ENCODE peak calls at places on chromosomes 1 and 21, in four cellular contexts. One of them, this sample, is unnamed. For H3K27me3, the result is how much of the 10 kb centered on the place peaks cover.

GRCh38 chr1:26991310-26992116 is 2.0 kb upstream of the TRNP1 start:
- DNase-seq in fibroblast of lung: peak
- DNase-seq in heart right ventricle: no peak
- DNase-seq in H7: peak
- DNase-seq in this sample: no peak

GRCh38 chr1:74468982-74469603 is 43.3 kb downstream of the LRRC53 start:
- DNase-seq in fibroblast of lung: peak
- DNase-seq in heart right ventricle: no peak
- DNase-seq in H7: peak
- DNase-seq in this sample: no peak

GRCh38 chr1:19156676-19157075 is 53.4 kb downstream of the UBR4 start:
- DNase-seq in H7: no peak
- DNase-seq in heart right ventricle: no peak
- DNase-seq in fibroblast of lung: peak
- DNase-seq in this sample: no peak

GRCh38 chr1:214660900-214661299 is 57.9 kb downstream of the CENPF start:
- DNase-seq in heart right ventricle: no peak
- DNase-seq in fibroblast of lung: peak
- DNase-seq in H7: no peak
- DNase-seq in this sample: peak

GRCh38 chr1:89286549-89287181 is 14.0 kb upstream of the GBP5 start:
- DNase-seq in heart right ventricle: no peak
- DNase-seq in H7: no peak
- DNase-seq in fibroblast of lung: no peak
- DNase-seq in this sample: no peak

GRCh38 chr1:112457965-112458364 is 50.8 kb upstream of the WNT2B start:
- DNase-seq in H7: no peak
- DNase-seq in fibroblast of lung: peak
- DNase-seq in heart right ventricle: no peak
- DNase-seq in this sample: no peak

GRCh38 chr1:24463756-24464377 is 38.8 kb upstream of the RCAN3 start:
- DNase-seq in H7: peak
- DNase-seq in fibroblast of lung: no peak
- DNase-seq in heart right ventricle: no peak
- DNase-seq in this sample: no peak

GRCh38 chr1:223129229-223129851 is 13.7 kb downstream of the TLR5 start:
- DNase-seq in fibroblast of lung: peak
- DNase-seq in H7: peak
- DNase-seq in heart right ventricle: peak
- DNase-seq in this sample: no peak

GRCh38 chr1:169105434-169106094 is 926 bp upstream of the ATP1B1 start:
- DNase-seq in H7: no peak
- DNase-seq in heart right ventricle: peak
- DNase-seq in fibroblast of lung: no peak
- DNase-seq in this sample: no peak

GRCh38 chr1:234899041-234899787 is 229.4 kb downstream of the TOMM20 start:
- DNase-seq in heart right ventricle: no peak
- DNase-seq in H7: no peak
- DNase-seq in fibroblast of lung: no peak
- DNase-seq in this sample: no peak

GRCh38 chr1:30923597-30923996 is 15.0 kb upstream of the SDC3 start:
- DNase-seq in fibroblast of lung: no peak
- DNase-seq in H7: no peak
- DNase-seq in heart right ventricle: no peak
- DNase-seq in this sample: no peak

GRCh38 chr21:43645414-43645891 is 13.8 kb downstream of the HSF2BP start:
- DNase-seq in H7: peak
- DNase-seq in fibroblast of lung: peak
- DNase-seq in heart right ventricle: no peak
- DNase-seq in this sample: no peak

DNA sequence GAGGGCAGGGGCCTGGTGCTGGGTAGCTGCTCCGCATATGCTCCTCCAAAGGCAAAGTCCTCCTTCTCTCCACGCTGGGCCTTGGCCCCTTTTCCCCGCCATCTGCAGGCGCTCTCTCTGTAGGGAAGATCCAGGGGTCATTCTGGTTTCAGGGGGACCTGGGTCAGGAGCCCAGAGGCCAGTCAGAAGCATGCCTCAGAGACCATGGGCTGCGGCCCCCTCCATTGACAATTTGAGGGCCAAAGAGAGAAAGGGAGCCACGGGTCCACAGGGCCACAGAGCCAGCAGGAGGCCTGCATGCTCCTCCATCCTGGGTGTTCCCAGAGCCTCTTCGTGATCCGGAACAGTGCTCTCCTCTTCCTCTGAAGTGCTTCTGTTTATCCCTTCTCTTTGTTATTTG is 2.1 kb upstream of the CLDN19 start:
- DNase-seq in H7: no peak
- DNase-seq in heart right ventricle: no peak
- DNase-seq in fibroblast of lung: no peak
- DNase-seq in this sample: no peak
- H3K27me3 ChIP-seq in H7: under half
- H3K27me3 ChIP-seq in heart right ventricle: under half
- H3K27me3 ChIP-seq in fibroblast of lung: under half
- H3K27me3 ChIP-seq in this sample: under half

GRCh38 chr1:212689758-212690540 is 9.7 kb downstream of the BATF3 start:
- DNase-seq in fibroblast of lung: no peak
- DNase-seq in H7: no peak
- DNase-seq in heart right ventricle: no peak
- DNase-seq in this sample: no peak
- H3K27me3 ChIP-seq in fibroblast of lung: under half
- H3K27me3 ChIP-seq in H7: under half
- H3K27me3 ChIP-seq in heart right ventricle: under half
- H3K27me3 ChIP-seq in this sample: under half

DNA sequence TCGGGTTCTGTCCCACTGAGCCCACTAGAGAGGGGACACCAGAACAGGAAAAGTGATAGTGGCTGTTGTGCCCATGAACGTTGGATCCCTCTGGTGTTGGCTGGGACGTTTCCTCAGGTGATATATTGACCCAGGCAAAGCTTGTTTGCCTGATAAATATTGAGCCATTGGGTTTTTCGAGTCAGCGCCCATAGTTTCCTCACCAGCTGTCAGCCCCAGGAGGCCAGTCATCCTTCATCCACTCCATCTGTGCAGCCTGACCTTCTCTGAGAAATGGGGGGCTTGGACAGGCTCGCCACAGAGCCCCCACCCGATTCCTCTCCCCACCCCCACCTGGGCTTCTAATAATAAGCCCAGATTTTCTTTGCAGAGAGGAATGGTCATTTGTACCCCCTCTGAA is 13.3 kb downstream of the DISP3 start:
- DNase-seq in fibroblast of lung: no peak
- DNase-seq in H7: no peak
- DNase-seq in heart right ventricle: no peak
- DNase-seq in this sample: no peak
- H3K27me3 ChIP-seq in fibroblast of lung: under half
- H3K27me3 ChIP-seq in H7: under half
- H3K27me3 ChIP-seq in heart right ventricle: half or more
- H3K27me3 ChIP-seq in this sample: under half

GRCh38 chr1:90706437-90707362 is 10.4 kb downstream of the BARHL2 start:
- DNase-seq in heart right ventricle: no peak
- DNase-seq in fibroblast of lung: no peak
- DNase-seq in H7: peak
- DNase-seq in this sample: no peak

GRCh38 chr1:90705910-90706309 is 11.2 kb downstream of the BARHL2 start:
- DNase-seq in fibroblast of lung: no peak
- DNase-seq in H7: peak
- DNase-seq in heart right ventricle: no peak
- DNase-seq in this sample: no peak

GRCh38 chr1:90708236-90708786 is 8.8 kb downstream of the BARHL2 start:
- DNase-seq in H7: no peak
- DNase-seq in fibroblast of lung: no peak
- DNase-seq in heart right ventricle: no peak
- DNase-seq in this sample: no peak

GRCh38 chr1:90708826-90709225 is 8.3 kb downstream of the BARHL2 start:
- DNase-seq in H7: no peak
- DNase-seq in heart right ventricle: no peak
- DNase-seq in fibroblast of lung: no peak
- DNase-seq in this sample: no peak

DNA sequence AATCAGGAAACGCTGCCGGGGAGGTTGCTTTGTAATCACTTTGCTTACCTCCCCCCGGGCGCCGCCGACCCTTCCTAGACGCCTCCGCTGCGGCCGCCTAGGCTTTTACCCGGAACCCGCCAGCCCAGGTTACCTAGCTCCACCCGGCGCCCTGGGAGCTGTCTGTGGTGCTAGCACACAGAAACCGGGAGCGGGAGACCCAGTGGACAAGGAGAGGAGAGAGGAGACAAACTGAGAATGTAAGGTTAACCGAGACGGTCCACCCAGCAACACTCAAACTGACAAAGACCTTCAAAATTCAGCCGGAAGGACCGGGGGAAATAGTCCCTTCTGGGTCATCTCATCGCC is 9.8 kb downstream of the BARHL2 start:
- DNase-seq in fibroblast of lung: no peak
- DNase-seq in heart right ventricle: no peak
- DNase-seq in H7: peak
- DNase-seq in this sample: no peak
- H3K27me3 ChIP-seq in fibroblast of lung: under half
- H3K27me3 ChIP-seq in heart right ventricle: half or more
- H3K27me3 ChIP-seq in H7: half or more
- H3K27me3 ChIP-seq in this sample: under half

DNA sequence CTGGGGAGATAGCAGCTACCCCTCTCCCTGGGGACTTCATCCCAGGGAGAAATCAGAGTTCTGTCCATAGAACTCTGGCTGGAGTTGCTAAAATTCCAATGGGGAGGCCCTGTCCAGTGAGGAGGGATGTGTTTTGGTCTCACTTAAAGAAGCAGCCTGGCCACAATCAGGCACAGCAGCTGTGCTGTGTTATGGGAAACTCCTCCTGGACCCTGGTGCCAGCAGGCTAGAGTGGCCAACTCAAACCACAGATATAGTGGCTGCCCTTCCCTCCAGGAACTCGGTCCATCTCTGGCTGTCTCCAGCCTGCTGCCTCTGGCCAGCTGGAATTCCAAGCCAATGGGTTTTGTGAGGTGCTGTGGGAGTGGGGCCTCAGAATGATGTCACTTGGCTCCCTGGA is 37.4 kb upstream of the SAMD11 start:
- DNase-seq in H7: no peak
- DNase-seq in fibroblast of lung: no peak
- DNase-seq in heart right ventricle: no peak
- DNase-seq in this sample: no peak
- H3K27me3 ChIP-seq in H7: under half
- H3K27me3 ChIP-seq in fibroblast of lung: under half
- H3K27me3 ChIP-seq in heart right ventricle: half or more
- H3K27me3 ChIP-seq in this sample: under half

DNA sequence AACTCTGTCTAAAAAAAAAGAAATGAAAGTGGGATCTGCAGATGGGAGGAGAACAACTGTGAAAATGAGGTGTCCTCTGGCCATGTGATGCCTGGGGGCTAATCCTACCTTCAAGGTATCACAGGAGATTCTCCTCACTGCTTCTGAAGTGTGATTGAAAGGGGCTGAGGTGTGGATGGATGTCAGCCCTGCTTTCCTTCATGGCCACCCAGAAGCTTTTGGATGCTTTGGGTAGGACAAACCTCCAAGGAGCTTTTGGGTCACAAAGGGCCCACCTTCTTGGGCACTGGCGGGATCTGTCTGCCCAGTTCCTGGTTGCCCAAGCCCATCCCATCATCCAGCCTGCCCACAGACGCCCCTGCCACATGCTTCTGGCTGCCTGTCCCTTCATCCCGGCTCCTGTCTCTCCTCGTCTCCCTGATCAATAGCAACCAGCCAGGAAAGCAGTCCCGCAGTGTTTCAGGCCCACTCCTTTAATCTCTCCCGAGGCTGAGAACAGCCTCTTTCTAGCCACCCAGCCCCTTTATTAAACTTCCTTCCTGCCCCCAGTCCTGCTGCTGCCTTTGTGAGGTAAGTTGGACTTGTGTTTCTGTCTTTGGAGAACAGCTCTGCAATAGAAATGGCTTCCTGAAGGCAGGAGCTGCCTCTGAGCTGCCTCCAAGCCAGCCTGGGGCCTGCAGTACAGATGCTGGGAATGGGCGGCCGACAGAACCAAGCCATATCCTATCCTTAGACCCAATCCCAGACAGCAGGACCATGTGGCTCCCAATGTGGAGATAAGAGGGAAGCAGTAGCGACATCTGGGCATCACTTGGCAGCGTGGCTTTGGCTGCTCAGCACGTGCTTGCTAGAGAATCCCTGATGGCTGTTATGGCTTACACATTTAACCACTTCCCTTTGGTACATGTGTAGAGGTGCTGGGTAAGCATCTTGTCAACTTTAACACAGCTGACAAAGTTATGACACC is 87.4 kb downstream of the MAN1C1 start:
- DNase-seq in H7: peak
- DNase-seq in fibroblast of lung: no peak
- DNase-seq in heart right ventricle: no peak
- DNase-seq in this sample: no peak
- H3K27me3 ChIP-seq in H7: under half
- H3K27me3 ChIP-seq in fibroblast of lung: under half
- H3K27me3 ChIP-seq in heart right ventricle: under half
- H3K27me3 ChIP-seq in this sample: under half

GRCh38 chr1:110136911-110137310 is 13.4 kb upstream of the SLC6A17 start:
- DNase-seq in H7: peak
- DNase-seq in heart right ventricle: no peak
- DNase-seq in fibroblast of lung: no peak
- DNase-seq in this sample: no peak
- H3K27me3 ChIP-seq in H7: under half
- H3K27me3 ChIP-seq in heart right ventricle: under half
- H3K27me3 ChIP-seq in fibroblast of lung: under half
- H3K27me3 ChIP-seq in this sample: under half

GRCh38 chr1:200033511-200034261 is 6.2 kb downstream of the NR5A2 start:
- DNase-seq in fibroblast of lung: peak
- DNase-seq in H7: peak
- DNase-seq in heart right ventricle: no peak
- DNase-seq in this sample: no peak

GRCh38 chr1:200035956-200036615 is 8.6 kb downstream of the NR5A2 start:
- DNase-seq in fibroblast of lung: no peak
- DNase-seq in H7: peak
- DNase-seq in heart right ventricle: no peak
- DNase-seq in this sample: no peak

GRCh38 chr1:200034821-200035396 is 7.4 kb downstream of the NR5A2 start:
- DNase-seq in heart right ventricle: no peak
- DNase-seq in fibroblast of lung: peak
- DNase-seq in H7: peak
- DNase-seq in this sample: no peak

GRCh38 chr1:200035397-200035955 is 8.0 kb downstream of the NR5A2 start:
- DNase-seq in H7: peak
- DNase-seq in heart right ventricle: no peak
- DNase-seq in fibroblast of lung: no peak
- DNase-seq in this sample: no peak

GRCh38 chr1:200034262-200034557 is 6.7 kb downstream of the NR5A2 start:
- DNase-seq in H7: peak
- DNase-seq in fibroblast of lung: no peak
- DNase-seq in heart right ventricle: no peak
- DNase-seq in this sample: no peak
- H3K27me3 ChIP-seq in H7: half or more
- H3K27me3 ChIP-seq in fibroblast of lung: half or more
- H3K27me3 ChIP-seq in heart right ventricle: half or more
- H3K27me3 ChIP-seq in this sample: half or more